ENCODE peak calls at places on chromosomes 1 and 21, in eight cellular contexts. U is adipocyte; I is effector CD8-positive, alpha-beta T cell; D is DMS153; K is HT1080; X is uterus; C is left cardiac atrium; L is pancreas. E is an unnamed sample.

GRCh38 chr1:8437286-8437685 is 119.4 kb downstream of the SLC45A1 start:
- DNase-seq in K (no peak), L (no peak), U (no peak), I (no peak), C (no peak), X (no peak), D (no peak), E (no peak)

GRCh38 chr21:44564099-44564498 is 5.5 kb upstream of the KRTAP10-3 start:
- DNase-seq in K (no peak), U (no peak), X (no peak), D (no peak), L (no peak), C (no peak), I (no peak), E (no peak)

GRCh38 chr1:24102966-24103365 is 9.0 kb downstream of the MYOM3 start:
- DNase-seq in U (no peak), I (no peak), X (no peak), D (no peak), K (no peak), L (no peak), C (peak), E (no peak)

GRCh38 chr1:168136709-168137514 is at the start of gene GPR161:
- DNase-seq in D (no peak), X (peak), K (peak), U (peak), L (peak), I (no peak), C (peak), E (no peak)

GRCh38 chr1:167882376-167882775 is 31.6 kb downstream of the ADCY10 start:
- DNase-seq in U (no peak), L (no peak), I (no peak), K (no peak), C (no peak), D (no peak), X (no peak), E (no peak)

GRCh38 chr1:27545876-27546275 is 55.9 kb upstream of the WASF2 start:
- DNase-seq in L (no peak), X (peak), I (no peak), U (no peak), D (no peak), K (no peak), C (no peak), E (no peak)

GRCh38 chr1:41751804-41752513 is 166.8 kb downstream of the HIVEP3 start:
- DNase-seq in D (no peak), U (peak), K (peak), C (no peak), I (no peak), L (peak), X (no peak), E (peak)

GRCh38 chr1:31381394-31382287 is 8.8 kb upstream of the FABP3 start:
- DNase-seq in D (no peak), X (no peak), L (no peak), C (peak), I (no peak), U (peak), K (no peak), E (no peak)

GRCh38 chr1:68317543-68317942 is 85.2 kb upstream of the WLS start:
- DNase-seq in X (no peak), U (no peak), K (no peak), L (no peak), I (no peak), C (no peak), D (no peak), E (no peak)

E was measured in RPMI8226.